ENCODE peak calls at places on chromosome 19, in nine cellular contexts. Y is tibial nerve, W is choroid plexus epithelial cell, Q is neural crest cell, J is A673, B is epithelial cell of esophagus, Z is transverse colon, X is HCT116, R is mucosa of descending colon. I is an unnamed sample.

GRCh38 chr19:11208526-11209471 is 11.5 kb upstream of the KANK2 start:
- DNase-seq in Y (no peak), W (no peak), Q (peak; percentile 46), J (peak; percentile 60), B (no peak), Z (no peak), X (no peak), R (no peak), I (no peak)

GRCh38 chr19:13169769-13170168 is 19.6 kb downstream of the IER2 start:
- DNase-seq in Y (no peak), W (no peak), Q (no peak), J (no peak), B (peak; percentile 94), Z (peak; percentile 60), X (peak; percentile 91), R (peak; percentile 70), I (peak; percentile 84)

GRCh38 chr19:51318687-51319675 is 7.5 kb downstream of the IGLON5 start:
- DNase-seq in Y (no peak), W (no peak), Q (no peak), J (no peak), B (no peak), Z (no peak), X (no peak), R (no peak), I (no peak)

GRCh38 chr19:55175117-55175867 is 4.8 kb downstream of the SYT5 start:
- DNase-seq in Y (no peak), W (no peak), Q (no peak), J (no peak), B (no peak), Z (no peak), X (no peak), R (no peak), I (no peak)

GRCh38 chr19:35641515-35642151 is at the start of gene ETV2:
- DNase-seq in Y (no peak), W (peak; percentile 38), Q (peak; percentile 18), J (peak; percentile 62), B (no peak), Z (peak; percentile 34), X (no peak), R (peak; percentile 70), I (no peak)

GRCh38 chr19:32041681-32042292 is 303.6 kb upstream of the ZNF507 start:
- DNase-seq in Y (no peak), W (peak; percentile 49), Q (peak; percentile 62), J (peak; percentile 69), B (peak; percentile 2), Z (peak; percentile 40), X (no peak), R (no peak), I (peak; percentile 27)

GRCh38 chr19:49557641-49558325 is 22.6 kb downstream of the NOSIP start:
- DNase-seq in Y (no peak), W (no peak), Q (no peak), J (no peak), B (no peak), Z (no peak), X (no peak), R (no peak), I (no peak)

GRCh38 chr19:12796146-12797071 is 5.1 kb downstream of the JUNB start:
- DNase-seq in Y (no peak), W (peak; percentile 87), Q (peak; percentile 88), J (peak; percentile 91), B (peak; percentile 78), Z (peak; percentile 85), X (no peak), R (peak; percentile 78), I (peak; percentile 87)

GRCh38 chr19:38846097-38846496 is 3.7 kb downstream of the HNRNPL start:
- DNase-seq in Y (no peak), W (no peak), Q (no peak), J (no peak), B (no peak), Z (no peak), X (no peak), R (no peak), I (no peak)

GRCh38 chr19:15118789-15119494 is 11.7 kb downstream of the SYDE1 start:
- DNase-seq in Y (no peak), W (no peak), Q (no peak), J (no peak), B (no peak), Z (no peak), X (no peak), R (no peak), I (no peak)

GRCh38 chr19:50836543-50837195 is 3.3 kb upstream of the KLK15 start:
- DNase-seq in Y (no peak), W (no peak), Q (no peak), J (no peak), B (no peak), Z (peak; percentile 17), X (no peak), R (no peak), I (no peak)

GRCh38 chr19:55544776-55545439 is 435 bp downstream of the SBK3 start:
- DNase-seq in Y (no peak), W (no peak), Q (no peak), J (no peak), B (no peak), Z (no peak), X (no peak), R (peak; percentile 36), I (no peak)

GRCh38 chr19:27972291-27973040 is 1240.5 kb downstream of the UQCRFS1 start:
- DNase-seq in Y (no peak), W (peak; percentile 54), Q (no peak), J (peak; percentile 10), B (peak; percentile 10), Z (no peak), X (no peak), R (no peak), I (no peak)

GRCh38 chr19:4347521-4347920 is 4.2 kb downstream of the MPND start:
- DNase-seq in Y (no peak), W (no peak), Q (no peak), J (no peak), B (no peak), Z (no peak), X (no peak), R (no peak), I (no peak)

GRCh38 chr19:4345656-4346383 is 2.5 kb downstream of the MPND start:
- DNase-seq in Y (no peak), W (no peak), Q (no peak), J (no peak), B (no peak), Z (no peak), X (no peak), R (no peak), I (no peak)

GRCh38 chr19:4342421-4343055 is 824 bp upstream of the MPND start:
- DNase-seq in Y (peak; percentile 89), W (peak; percentile 100), Q (peak; percentile 92), J (peak; percentile 100), B (peak; percentile 100), Z (peak; percentile 96), X (peak; percentile 100), R (peak; percentile 98), I (peak; percentile 100)

GRCh38 chr19:4343845-4344713 is 717 bp downstream of the MPND start:
- DNase-seq in Y (no peak), W (no peak), Q (no peak), J (no peak), B (no peak), Z (no peak), X (no peak), R (peak; percentile 78), I (no peak)

GRCh38 chr19:4343056-4343844 is at the start of gene MPND:
- DNase-seq in Y (peak; percentile 90), W (peak; percentile 81), Q (peak; percentile 86), J (peak; percentile 93), B (peak; percentile 91), Z (peak; percentile 95), X (peak; percentile 50), R (peak; percentile 95), I (peak; percentile 92)
- TF ChIP-seq CTCF in Y (peak; percentile 15), W (peak; percentile 52), Q (peak; percentile 44), J (peak; percentile 39), B (peak; percentile 42), Z (peak; percentile 57), X (peak; percentile 5), R (no peak), I (no peak)

DNA sequence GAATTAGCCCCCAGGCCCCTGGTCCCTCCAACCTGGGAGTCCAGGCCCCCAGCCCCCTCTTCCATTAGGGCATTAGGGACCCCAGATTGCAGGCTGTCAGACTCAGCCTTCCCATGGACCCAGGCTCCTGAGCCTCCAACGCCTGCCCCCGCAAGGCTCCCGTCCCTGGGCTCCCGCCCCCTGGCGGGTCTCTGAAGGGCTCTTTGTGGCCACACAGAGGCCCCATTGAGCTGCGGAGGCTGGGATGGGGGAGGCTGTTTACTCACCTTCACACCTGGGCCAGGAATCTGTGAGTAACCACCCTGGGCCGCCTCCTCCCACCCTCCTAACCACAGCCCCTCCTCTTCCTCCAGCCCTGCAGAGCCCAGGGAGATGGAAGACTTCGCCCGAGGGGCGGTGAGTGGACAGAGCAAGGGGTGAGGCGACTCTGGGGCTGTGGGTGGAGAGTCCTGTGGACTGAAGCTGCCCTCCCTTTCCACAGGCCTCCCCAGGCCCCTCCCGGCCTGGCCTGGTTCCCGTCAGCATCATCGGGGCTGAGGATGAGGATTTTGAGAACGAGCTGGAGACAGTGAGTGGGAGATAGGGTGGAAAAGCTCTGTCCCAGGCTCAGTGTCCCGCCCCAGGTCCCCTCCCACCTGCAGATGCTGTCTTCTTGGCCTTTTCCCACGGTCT is 4.9 kb downstream of the ARHGEF1 start:
- DNase-seq in Y (no peak), W (peak; percentile 40), Q (no peak), J (no peak), B (peak; percentile 97), Z (peak; percentile 77), X (peak; percentile 93), R (peak; percentile 90), I (peak; percentile 90)
- TF ChIP-seq CTCF in Y (no peak), W (no peak), Q (no peak), J (no peak), B (peak; percentile 54), Z (peak; percentile 57), X (peak; percentile 55), R (no peak), I (peak; percentile 33)

DNA sequence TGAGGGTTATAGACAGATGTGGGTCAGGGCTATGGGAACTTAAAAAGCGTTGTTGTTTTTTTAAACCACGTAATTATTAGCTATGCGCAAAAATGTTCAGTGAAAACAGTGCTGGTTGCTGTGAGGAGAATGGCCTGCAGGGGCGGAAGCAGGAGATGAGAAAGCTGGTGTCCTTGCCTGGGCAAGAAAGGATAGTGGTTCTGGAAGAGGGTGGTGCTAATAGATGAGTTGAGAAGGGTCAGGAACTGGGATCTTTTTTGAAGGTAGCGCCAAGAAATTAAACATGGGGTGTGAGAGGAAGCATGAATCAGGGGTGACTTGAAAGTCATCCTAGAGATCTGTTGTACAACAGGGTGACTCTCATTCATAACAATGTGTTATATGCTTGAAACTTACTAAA is 4.8 kb upstream of the SMG9 start:
- DNase-seq in Y (no peak), W (peak; percentile 75), Q (no peak), J (peak; percentile 29), B (peak; percentile 98), Z (no peak), X (peak; percentile 90), R (no peak), I (peak; percentile 96)
- TF ChIP-seq CTCF in Y (no peak), W (peak; percentile 85), Q (peak; percentile 53), J (peak; percentile 27), B (peak; percentile 63), Z (no peak), X (peak; percentile 61), R (no peak), I (peak; percentile 47)

DNA sequence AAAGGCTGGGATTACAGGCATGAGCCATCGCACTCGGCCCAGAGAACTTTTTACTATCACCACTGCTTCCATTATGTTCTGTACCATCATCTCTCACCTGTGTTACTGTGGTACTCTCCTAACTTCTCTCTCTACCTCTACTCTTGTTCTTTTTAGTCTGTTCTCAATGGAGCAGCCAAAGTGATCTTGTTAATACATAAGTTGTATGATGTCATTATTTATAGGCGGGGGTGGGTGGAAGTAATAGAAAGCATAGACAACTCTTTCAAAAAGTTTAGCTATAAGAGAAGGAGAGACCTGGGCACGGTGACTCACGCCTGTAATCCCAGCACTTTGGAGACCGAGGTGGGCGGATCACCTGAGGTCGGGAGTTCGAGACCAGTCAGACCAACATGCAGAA is 3.0 kb downstream of the ZNF570 start:
- DNase-seq in Y (no peak), W (no peak), Q (no peak), J (no peak), B (no peak), Z (no peak), X (no peak), R (no peak), I (no peak)
- TF ChIP-seq CTCF in Y (no peak), W (no peak), Q (no peak), J (no peak), B (no peak), Z (no peak), X (no peak), R (no peak), I (no peak)